ENCODE peak calls at places on chromosomes 6 and 20, in ten cellular contexts. One of them, this sample, is unnamed.

GRCh38 chr20:62596921-62597320 is 45.4 kb upstream of the SLCO4A1 start:
- DNase-seq in AG10803: no peak
- DNase-seq in fibroblast of pulmonary artery: no peak
- DNase-seq in effector memory CD8-positive, alpha-beta T cell: no peak
- DNase-seq in HFF-Myc: no peak
- DNase-seq in occipital lobe: no peak
- DNase-seq in astrocyte of the cerebellum: no peak
- DNase-seq in heart left ventricle: no peak
- DNase-seq in effector memory CD4-positive, alpha-beta T cell: no peak
- DNase-seq in progenitor cell of endocrine pancreas: no peak
- DNase-seq in this sample: no peak

GRCh38 chr6:152993431-152993830 is 9.1 kb downstream of the MTRF1L start:
- DNase-seq in heart left ventricle: no peak
- DNase-seq in HFF-Myc: no peak
- DNase-seq in astrocyte of the cerebellum: no peak
- DNase-seq in occipital lobe: no peak
- DNase-seq in fibroblast of pulmonary artery: no peak
- DNase-seq in effector memory CD8-positive, alpha-beta T cell: no peak
- DNase-seq in progenitor cell of endocrine pancreas: no peak
- DNase-seq in AG10803: no peak
- DNase-seq in effector memory CD4-positive, alpha-beta T cell: no peak
- DNase-seq in this sample: no peak

GRCh38 chr6:170033666-170034065 is 257.2 kb downstream of the DLL1 start:
- DNase-seq in fibroblast of pulmonary artery: no peak
- DNase-seq in effector memory CD8-positive, alpha-beta T cell: no peak
- DNase-seq in occipital lobe: no peak
- DNase-seq in effector memory CD4-positive, alpha-beta T cell: no peak
- DNase-seq in heart left ventricle: no peak
- DNase-seq in astrocyte of the cerebellum: no peak
- DNase-seq in AG10803: no peak
- DNase-seq in progenitor cell of endocrine pancreas: no peak
- DNase-seq in HFF-Myc: no peak
- DNase-seq in this sample: no peak

GRCh38 chr6:168895102-168895812 is 358.4 kb downstream of the THBS2 start:
- DNase-seq in occipital lobe: peak
- DNase-seq in fibroblast of pulmonary artery: peak
- DNase-seq in HFF-Myc: peak
- DNase-seq in progenitor cell of endocrine pancreas: peak
- DNase-seq in effector memory CD4-positive, alpha-beta T cell: peak
- DNase-seq in heart left ventricle: peak
- DNase-seq in AG10803: peak
- DNase-seq in astrocyte of the cerebellum: peak
- DNase-seq in effector memory CD8-positive, alpha-beta T cell: peak
- DNase-seq in this sample: peak

GRCh38 chr20:39264506-39265172 is 302.5 kb downstream of the DHX35 start:
- DNase-seq in heart left ventricle: peak
- DNase-seq in astrocyte of the cerebellum: peak
- DNase-seq in fibroblast of pulmonary artery: peak
- DNase-seq in effector memory CD8-positive, alpha-beta T cell: no peak
- DNase-seq in progenitor cell of endocrine pancreas: peak
- DNase-seq in AG10803: peak
- DNase-seq in HFF-Myc: peak
- DNase-seq in effector memory CD4-positive, alpha-beta T cell: no peak
- DNase-seq in occipital lobe: peak
- DNase-seq in this sample: peak

GRCh38 chr20:36154696-36155628 is at the start of gene EPB41L1:
- DNase-seq in progenitor cell of endocrine pancreas: peak
- DNase-seq in effector memory CD4-positive, alpha-beta T cell: no peak
- DNase-seq in astrocyte of the cerebellum: no peak
- DNase-seq in heart left ventricle: peak
- DNase-seq in AG10803: no peak
- DNase-seq in HFF-Myc: no peak
- DNase-seq in occipital lobe: peak
- DNase-seq in fibroblast of pulmonary artery: peak
- DNase-seq in effector memory CD8-positive, alpha-beta T cell: no peak
- DNase-seq in this sample: peak

GRCh38 chr20:60437418-60437817 is 479.2 kb downstream of the CDH26 start:
- DNase-seq in fibroblast of pulmonary artery: no peak
- DNase-seq in astrocyte of the cerebellum: no peak
- DNase-seq in occipital lobe: no peak
- DNase-seq in effector memory CD8-positive, alpha-beta T cell: no peak
- DNase-seq in effector memory CD4-positive, alpha-beta T cell: no peak
- DNase-seq in AG10803: no peak
- DNase-seq in HFF-Myc: no peak
- DNase-seq in heart left ventricle: no peak
- DNase-seq in progenitor cell of endocrine pancreas: no peak
- DNase-seq in this sample: no peak

GRCh38 chr20:17568045-17568788 is 1.7 kb upstream of the DSTN start:
- DNase-seq in HFF-Myc: no peak
- DNase-seq in fibroblast of pulmonary artery: no peak
- DNase-seq in progenitor cell of endocrine pancreas: no peak
- DNase-seq in astrocyte of the cerebellum: no peak
- DNase-seq in effector memory CD8-positive, alpha-beta T cell: no peak
- DNase-seq in AG10803: no peak
- DNase-seq in heart left ventricle: no peak
- DNase-seq in occipital lobe: no peak
- DNase-seq in effector memory CD4-positive, alpha-beta T cell: no peak
- DNase-seq in this sample: no peak

GRCh38 chr6:135739288-135739687 is 112.2 kb upstream of the PDE7B start:
- DNase-seq in progenitor cell of endocrine pancreas: no peak
- DNase-seq in occipital lobe: no peak
- DNase-seq in astrocyte of the cerebellum: peak
- DNase-seq in effector memory CD8-positive, alpha-beta T cell: no peak
- DNase-seq in AG10803: peak
- DNase-seq in HFF-Myc: no peak
- DNase-seq in effector memory CD4-positive, alpha-beta T cell: no peak
- DNase-seq in heart left ventricle: no peak
- DNase-seq in fibroblast of pulmonary artery: peak
- DNase-seq in this sample: no peak

GRCh38 chr6:43803783-43804549 is 34.0 kb downstream of the VEGFA start:
- DNase-seq in progenitor cell of endocrine pancreas: no peak
- DNase-seq in fibroblast of pulmonary artery: peak
- DNase-seq in occipital lobe: no peak
- DNase-seq in heart left ventricle: no peak
- DNase-seq in astrocyte of the cerebellum: no peak
- DNase-seq in effector memory CD4-positive, alpha-beta T cell: no peak
- DNase-seq in AG10803: peak
- DNase-seq in HFF-Myc: no peak
- DNase-seq in effector memory CD8-positive, alpha-beta T cell: no peak
- DNase-seq in this sample: no peak

GRCh38 chr6:17421406-17421805 is 28.0 kb downstream of the CAP2 start:
- DNase-seq in HFF-Myc: no peak
- DNase-seq in occipital lobe: no peak
- DNase-seq in astrocyte of the cerebellum: no peak
- DNase-seq in effector memory CD8-positive, alpha-beta T cell: no peak
- DNase-seq in AG10803: no peak
- DNase-seq in heart left ventricle: no peak
- DNase-seq in effector memory CD4-positive, alpha-beta T cell: no peak
- DNase-seq in progenitor cell of endocrine pancreas: no peak
- DNase-seq in fibroblast of pulmonary artery: no peak
- DNase-seq in this sample: no peak

GRCh38 chr6:105077592-105078463 is 102.0 kb downstream of the POPDC3 start:
- DNase-seq in AG10803: peak
- DNase-seq in progenitor cell of endocrine pancreas: no peak
- DNase-seq in fibroblast of pulmonary artery: peak
- DNase-seq in astrocyte of the cerebellum: peak
- DNase-seq in heart left ventricle: no peak
- DNase-seq in effector memory CD4-positive, alpha-beta T cell: no peak
- DNase-seq in HFF-Myc: peak
- DNase-seq in effector memory CD8-positive, alpha-beta T cell: no peak
- DNase-seq in occipital lobe: no peak
- DNase-seq in this sample: no peak

GRCh38 chr6:152309648-152310047 is 327.5 kb downstream of the SYNE1 start:
- DNase-seq in heart left ventricle: no peak
- DNase-seq in astrocyte of the cerebellum: no peak
- DNase-seq in HFF-Myc: no peak
- DNase-seq in AG10803: no peak
- DNase-seq in effector memory CD8-positive, alpha-beta T cell: peak
- DNase-seq in fibroblast of pulmonary artery: no peak
- DNase-seq in effector memory CD4-positive, alpha-beta T cell: peak
- DNase-seq in progenitor cell of endocrine pancreas: no peak
- DNase-seq in occipital lobe: peak
- DNase-seq in this sample: no peak

GRCh38 chr20:62236997-62237771 is 1.1 kb upstream of the OSBPL2 start:
- DNase-seq in effector memory CD8-positive, alpha-beta T cell: no peak
- DNase-seq in fibroblast of pulmonary artery: no peak
- DNase-seq in effector memory CD4-positive, alpha-beta T cell: no peak
- DNase-seq in heart left ventricle: no peak
- DNase-seq in astrocyte of the cerebellum: no peak
- DNase-seq in progenitor cell of endocrine pancreas: no peak
- DNase-seq in AG10803: no peak
- DNase-seq in occipital lobe: no peak
- DNase-seq in HFF-Myc: no peak
- DNase-seq in this sample: no peak

GRCh38 chr20:3163099-3164042 is 3.7 kb upstream of the FASTKD5 start:
- DNase-seq in occipital lobe: no peak
- DNase-seq in heart left ventricle: no peak
- DNase-seq in effector memory CD4-positive, alpha-beta T cell: no peak
- DNase-seq in AG10803: no peak
- DNase-seq in effector memory CD8-positive, alpha-beta T cell: no peak
- DNase-seq in fibroblast of pulmonary artery: no peak
- DNase-seq in astrocyte of the cerebellum: no peak
- DNase-seq in HFF-Myc: no peak
- DNase-seq in progenitor cell of endocrine pancreas: no peak
- DNase-seq in this sample: no peak

GRCh38 chr6:35717449-35718353 is 19.1 kb upstream of the ARMC12 start:
- DNase-seq in progenitor cell of endocrine pancreas: no peak
- DNase-seq in AG10803: no peak
- DNase-seq in effector memory CD8-positive, alpha-beta T cell: no peak
- DNase-seq in fibroblast of pulmonary artery: no peak
- DNase-seq in astrocyte of the cerebellum: no peak
- DNase-seq in heart left ventricle: no peak
- DNase-seq in effector memory CD4-positive, alpha-beta T cell: no peak
- DNase-seq in HFF-Myc: no peak
- DNase-seq in occipital lobe: no peak
- DNase-seq in this sample: no peak

GRCh38 chr20:32537657-32538525 is 47.2 kb downstream of the NOL4L start:
- DNase-seq in heart left ventricle: no peak
- DNase-seq in occipital lobe: no peak
- DNase-seq in effector memory CD8-positive, alpha-beta T cell: no peak
- DNase-seq in effector memory CD4-positive, alpha-beta T cell: no peak
- DNase-seq in HFF-Myc: no peak
- DNase-seq in progenitor cell of endocrine pancreas: no peak
- DNase-seq in astrocyte of the cerebellum: no peak
- DNase-seq in fibroblast of pulmonary artery: no peak
- DNase-seq in AG10803: no peak
- DNase-seq in this sample: no peak

GRCh38 chr20:49747707-49748524 is 34.2 kb upstream of the B4GALT5 start:
- DNase-seq in HFF-Myc: no peak
- DNase-seq in effector memory CD8-positive, alpha-beta T cell: no peak
- DNase-seq in astrocyte of the cerebellum: peak
- DNase-seq in occipital lobe: no peak
- DNase-seq in fibroblast of pulmonary artery: peak
- DNase-seq in AG10803: peak
- DNase-seq in progenitor cell of endocrine pancreas: no peak
- DNase-seq in heart left ventricle: peak
- DNase-seq in effector memory CD4-positive, alpha-beta T cell: no peak
- DNase-seq in this sample: peak

GRCh38 chr6:80088637-80089036 is 17.8 kb upstream of the BCKDHB start:
- DNase-seq in AG10803: no peak
- DNase-seq in progenitor cell of endocrine pancreas: no peak
- DNase-seq in heart left ventricle: no peak
- DNase-seq in HFF-Myc: no peak
- DNase-seq in effector memory CD8-positive, alpha-beta T cell: no peak
- DNase-seq in fibroblast of pulmonary artery: no peak
- DNase-seq in occipital lobe: no peak
- DNase-seq in effector memory CD4-positive, alpha-beta T cell: no peak
- DNase-seq in astrocyte of the cerebellum: no peak
- DNase-seq in this sample: no peak

GRCh38 chr6:169252805-169253189 is 849 bp downstream of the THBS2 start:
- DNase-seq in effector memory CD8-positive, alpha-beta T cell: no peak
- DNase-seq in occipital lobe: no peak
- DNase-seq in HFF-Myc: no peak
- DNase-seq in effector memory CD4-positive, alpha-beta T cell: no peak
- DNase-seq in progenitor cell of endocrine pancreas: no peak
- DNase-seq in heart left ventricle: no peak
- DNase-seq in astrocyte of the cerebellum: peak
- DNase-seq in AG10803: peak
- DNase-seq in fibroblast of pulmonary artery: peak
- DNase-seq in this sample: no peak

GRCh38 chr20:21027569-21027968 is 78.6 kb downstream of the LINC00237 start:
- DNase-seq in AG10803: no peak
- DNase-seq in heart left ventricle: no peak
- DNase-seq in effector memory CD8-positive, alpha-beta T cell: no peak
- DNase-seq in progenitor cell of endocrine pancreas: no peak
- DNase-seq in astrocyte of the cerebellum: no peak
- DNase-seq in occipital lobe: no peak
- DNase-seq in effector memory CD4-positive, alpha-beta T cell: no peak
- DNase-seq in HFF-Myc: no peak
- DNase-seq in fibroblast of pulmonary artery: no peak
- DNase-seq in this sample: no peak

GRCh38 chr6:28586273-28586672 is 60.6 kb downstream of the GPX5 start:
- DNase-seq in effector memory CD8-positive, alpha-beta T cell: no peak
- DNase-seq in heart left ventricle: no peak
- DNase-seq in astrocyte of the cerebellum: no peak
- DNase-seq in fibroblast of pulmonary artery: no peak
- DNase-seq in progenitor cell of endocrine pancreas: no peak
- DNase-seq in effector memory CD4-positive, alpha-beta T cell: no peak
- DNase-seq in AG10803: no peak
- DNase-seq in occipital lobe: no peak
- DNase-seq in HFF-Myc: no peak
- DNase-seq in this sample: no peak

GRCh38 chr20:56328861-56329260 is 29.9 kb upstream of the FAM210B start:
- DNase-seq in astrocyte of the cerebellum: no peak
- DNase-seq in HFF-Myc: no peak
- DNase-seq in progenitor cell of endocrine pancreas: no peak
- DNase-seq in effector memory CD8-positive, alpha-beta T cell: no peak
- DNase-seq in occipital lobe: no peak
- DNase-seq in effector memory CD4-positive, alpha-beta T cell: no peak
- DNase-seq in AG10803: no peak
- DNase-seq in heart left ventricle: no peak
- DNase-seq in fibroblast of pulmonary artery: peak
- DNase-seq in this sample: no peak

GRCh38 chr20:60057866-60058807 is 99.9 kb downstream of the CDH26 start:
- DNase-seq in astrocyte of the cerebellum: peak
- DNase-seq in effector memory CD4-positive, alpha-beta T cell: no peak
- DNase-seq in fibroblast of pulmonary artery: peak
- DNase-seq in effector memory CD8-positive, alpha-beta T cell: peak
- DNase-seq in progenitor cell of endocrine pancreas: no peak
- DNase-seq in occipital lobe: no peak
- DNase-seq in AG10803: peak
- DNase-seq in heart left ventricle: peak
- DNase-seq in HFF-Myc: no peak
- DNase-seq in this sample: no peak

GRCh38 chr6:33176906-33177305 is 15.4 kb downstream of the COL11A2 start:
- DNase-seq in HFF-Myc: no peak
- DNase-seq in effector memory CD8-positive, alpha-beta T cell: no peak
- DNase-seq in astrocyte of the cerebellum: no peak
- DNase-seq in progenitor cell of endocrine pancreas: no peak
- DNase-seq in occipital lobe: no peak
- DNase-seq in heart left ventricle: no peak
- DNase-seq in fibroblast of pulmonary artery: no peak
- DNase-seq in AG10803: no peak
- DNase-seq in effector memory CD4-positive, alpha-beta T cell: no peak
- DNase-seq in this sample: no peak

GRCh38 chr6:139027620-139028182 is 844 bp upstream of the ABRACL start:
- DNase-seq in HFF-Myc: no peak
- DNase-seq in effector memory CD8-positive, alpha-beta T cell: no peak
- DNase-seq in astrocyte of the cerebellum: no peak
- DNase-seq in heart left ventricle: no peak
- DNase-seq in occipital lobe: no peak
- DNase-seq in AG10803: peak
- DNase-seq in fibroblast of pulmonary artery: peak
- DNase-seq in effector memory CD4-positive, alpha-beta T cell: no peak
- DNase-seq in progenitor cell of endocrine pancreas: no peak
- DNase-seq in this sample: no peak

GRCh38 chr6:10507298-10507697 is 13.9 kb upstream of the GCNT2 start:
- DNase-seq in heart left ventricle: no peak
- DNase-seq in effector memory CD4-positive, alpha-beta T cell: no peak
- DNase-seq in fibroblast of pulmonary artery: no peak
- DNase-seq in astrocyte of the cerebellum: no peak
- DNase-seq in occipital lobe: no peak
- DNase-seq in effector memory CD8-positive, alpha-beta T cell: no peak
- DNase-seq in HFF-Myc: no peak
- DNase-seq in AG10803: no peak
- DNase-seq in progenitor cell of endocrine pancreas: no peak
- DNase-seq in this sample: no peak

GRCh38 chr20:62708591-62709536 is at the start of gene NTSR1:
- DNase-seq in heart left ventricle: no peak
- DNase-seq in HFF-Myc: no peak
- DNase-seq in AG10803: no peak
- DNase-seq in effector memory CD4-positive, alpha-beta T cell: no peak
- DNase-seq in effector memory CD8-positive, alpha-beta T cell: no peak
- DNase-seq in astrocyte of the cerebellum: no peak
- DNase-seq in fibroblast of pulmonary artery: no peak
- DNase-seq in progenitor cell of endocrine pancreas: no peak
- DNase-seq in occipital lobe: no peak
- DNase-seq in this sample: no peak